ENCODE peak calls at places on chromosome 16, in nine cellular contexts. One of them, this sample, is unnamed.

GRCh38 chr16:84907575-84907974 is 87.8 kb downstream of the CRISPLD2 start:
- DNase-seq in fibroblast of mammary gland: peak; percentile 69
- DNase-seq in heart right ventricle: no peak
- DNase-seq in mucosa of descending colon: no peak
- DNase-seq in body of pancreas: peak; percentile 28
- DNase-seq in left ventricle myocardium inferior: no peak
- DNase-seq in Peyer's patch: no peak
- DNase-seq in SK-N-SH: no peak
- DNase-seq in dorsolateral prefrontal cortex: no peak
- DNase-seq in this sample: no peak

GRCh38 chr16:18797746-18798145 is 3.6 kb downstream of the ARL6IP1 start:
- DNase-seq in fibroblast of mammary gland: no peak
- DNase-seq in mucosa of descending colon: no peak
- DNase-seq in SK-N-SH: no peak
- DNase-seq in body of pancreas: no peak
- DNase-seq in Peyer's patch: no peak
- DNase-seq in heart right ventricle: no peak
- DNase-seq in dorsolateral prefrontal cortex: no peak
- DNase-seq in left ventricle myocardium inferior: no peak
- DNase-seq in this sample: no peak

GRCh38 chr16:57319646-57320045 is 35.2 kb upstream of the PLLP start:
- DNase-seq in mucosa of descending colon: no peak
- DNase-seq in heart right ventricle: no peak
- DNase-seq in body of pancreas: no peak
- DNase-seq in SK-N-SH: no peak
- DNase-seq in left ventricle myocardium inferior: no peak
- DNase-seq in Peyer's patch: no peak
- DNase-seq in fibroblast of mammary gland: no peak
- DNase-seq in dorsolateral prefrontal cortex: no peak
- DNase-seq in this sample: no peak

GRCh38 chr16:15953929-15954813 is 4.8 kb downstream of the ABCC1 start:
- DNase-seq in fibroblast of mammary gland: no peak
- DNase-seq in mucosa of descending colon: no peak
- DNase-seq in Peyer's patch: no peak
- DNase-seq in SK-N-SH: no peak
- DNase-seq in body of pancreas: no peak
- DNase-seq in heart right ventricle: no peak
- DNase-seq in dorsolateral prefrontal cortex: no peak
- DNase-seq in left ventricle myocardium inferior: no peak
- DNase-seq in this sample: no peak

GRCh38 chr16:27698746-27699145 is 148.8 kb downstream of the KATNIP start:
- DNase-seq in left ventricle myocardium inferior: no peak
- DNase-seq in fibroblast of mammary gland: no peak
- DNase-seq in SK-N-SH: no peak
- DNase-seq in heart right ventricle: no peak
- DNase-seq in body of pancreas: no peak
- DNase-seq in dorsolateral prefrontal cortex: no peak
- DNase-seq in Peyer's patch: peak; percentile 23
- DNase-seq in mucosa of descending colon: no peak
- DNase-seq in this sample: no peak

GRCh38 chr16:8622315-8622656 is 788 bp downstream of the METTL22 start:
- DNase-seq in mucosa of descending colon: no peak
- DNase-seq in heart right ventricle: no peak
- DNase-seq in dorsolateral prefrontal cortex: no peak
- DNase-seq in Peyer's patch: no peak
- DNase-seq in SK-N-SH: peak; percentile 55
- DNase-seq in left ventricle myocardium inferior: no peak
- DNase-seq in fibroblast of mammary gland: no peak
- DNase-seq in body of pancreas: no peak
- DNase-seq in this sample: no peak

GRCh38 chr16:75317101-75317522 is 65.7 kb upstream of the BCAR1 start:
- DNase-seq in Peyer's patch: no peak
- DNase-seq in SK-N-SH: no peak
- DNase-seq in dorsolateral prefrontal cortex: no peak
- DNase-seq in left ventricle myocardium inferior: peak; percentile 20
- DNase-seq in fibroblast of mammary gland: peak; percentile 35
- DNase-seq in body of pancreas: no peak
- DNase-seq in mucosa of descending colon: no peak
- DNase-seq in heart right ventricle: peak; percentile 66
- DNase-seq in this sample: no peak

GRCh38 chr16:66898207-66898606 is 17.9 kb downstream of the PDP2 start:
- DNase-seq in heart right ventricle: no peak
- DNase-seq in SK-N-SH: no peak
- DNase-seq in body of pancreas: no peak
- DNase-seq in mucosa of descending colon: peak; percentile 35
- DNase-seq in left ventricle myocardium inferior: no peak
- DNase-seq in dorsolateral prefrontal cortex: no peak
- DNase-seq in Peyer's patch: no peak
- DNase-seq in fibroblast of mammary gland: peak; percentile 45
- DNase-seq in this sample: peak; percentile 86

GRCh38 chr16:56279132-56279531 is 87.8 kb downstream of the GNAO1 start:
- DNase-seq in heart right ventricle: no peak
- DNase-seq in body of pancreas: no peak
- DNase-seq in SK-N-SH: no peak
- DNase-seq in dorsolateral prefrontal cortex: no peak
- DNase-seq in fibroblast of mammary gland: no peak
- DNase-seq in Peyer's patch: peak; percentile 85
- DNase-seq in mucosa of descending colon: peak; percentile 16
- DNase-seq in left ventricle myocardium inferior: no peak
- DNase-seq in this sample: no peak

GRCh38 chr16:67407788-67408452 is 8.4 kb downstream of the ZDHHC1 start:
- DNase-seq in mucosa of descending colon: no peak
- DNase-seq in fibroblast of mammary gland: no peak
- DNase-seq in SK-N-SH: no peak
- DNase-seq in body of pancreas: no peak
- DNase-seq in left ventricle myocardium inferior: no peak
- DNase-seq in Peyer's patch: no peak
- DNase-seq in heart right ventricle: no peak
- DNase-seq in dorsolateral prefrontal cortex: no peak
- DNase-seq in this sample: no peak

GRCh38 chr16:80989801-80990200 is 16.9 kb downstream of the CMC2 start:
- DNase-seq in fibroblast of mammary gland: peak; percentile 15
- DNase-seq in Peyer's patch: no peak
- DNase-seq in dorsolateral prefrontal cortex: no peak
- DNase-seq in SK-N-SH: no peak
- DNase-seq in mucosa of descending colon: no peak
- DNase-seq in body of pancreas: no peak
- DNase-seq in heart right ventricle: no peak
- DNase-seq in left ventricle myocardium inferior: no peak
- DNase-seq in this sample: no peak

GRCh38 chr16:51097729-51098128 is 53.3 kb downstream of the SALL1 start:
- DNase-seq in heart right ventricle: no peak
- DNase-seq in left ventricle myocardium inferior: no peak
- DNase-seq in dorsolateral prefrontal cortex: no peak
- DNase-seq in Peyer's patch: no peak
- DNase-seq in mucosa of descending colon: no peak
- DNase-seq in SK-N-SH: no peak
- DNase-seq in body of pancreas: no peak
- DNase-seq in fibroblast of mammary gland: no peak
- DNase-seq in this sample: no peak

GRCh38 chr16:88665148-88665547 is 2.3 kb upstream of the MVD start:
- DNase-seq in dorsolateral prefrontal cortex: no peak
- DNase-seq in body of pancreas: peak; percentile 80
- DNase-seq in mucosa of descending colon: no peak
- DNase-seq in Peyer's patch: no peak
- DNase-seq in fibroblast of mammary gland: peak; percentile 41
- DNase-seq in left ventricle myocardium inferior: no peak
- DNase-seq in heart right ventricle: peak; percentile 66
- DNase-seq in SK-N-SH: no peak
- DNase-seq in this sample: no peak
- H3K4me3 ChIP-seq in dorsolateral prefrontal cortex: no peak overlapping the region
- H3K4me3 ChIP-seq in body of pancreas: no peak overlapping the region
- H3K4me3 ChIP-seq in mucosa of descending colon: no peak overlapping the region
- H3K4me3 ChIP-seq in Peyer's patch: no peak overlapping the region
- H3K4me3 ChIP-seq in fibroblast of mammary gland: no peak overlapping the region
- H3K4me3 ChIP-seq in left ventricle myocardium inferior: no peak overlapping the region
- H3K4me3 ChIP-seq in heart right ventricle: no peak overlapping the region
- H3K4me3 ChIP-seq in SK-N-SH: no peak overlapping the region
- H3K4me3 ChIP-seq in this sample: no peak overlapping the region

DNA sequence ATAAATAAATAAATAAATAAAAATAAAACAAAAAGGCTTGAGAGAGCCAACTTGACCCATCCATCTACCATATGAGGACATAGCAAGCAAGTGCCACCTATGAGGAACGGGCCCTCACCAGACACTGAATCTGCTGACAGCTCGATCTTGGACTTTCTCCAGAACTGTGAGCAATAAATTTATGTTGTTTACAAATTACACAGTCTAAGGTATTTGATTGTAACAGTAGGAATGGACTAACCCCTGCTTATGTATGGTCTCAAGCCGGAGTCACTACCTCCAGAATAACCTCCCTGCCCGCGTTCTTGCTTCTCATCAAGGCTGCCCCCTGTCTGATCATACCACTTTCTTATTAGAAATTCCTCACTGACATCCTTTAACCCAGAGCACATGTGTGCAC is 9.9 kb downstream of the SLC5A11 start:
- DNase-seq in body of pancreas: no peak
- DNase-seq in Peyer's patch: no peak
- DNase-seq in fibroblast of mammary gland: no peak
- DNase-seq in mucosa of descending colon: no peak
- DNase-seq in heart right ventricle: no peak
- DNase-seq in left ventricle myocardium inferior: no peak
- DNase-seq in SK-N-SH: no peak
- DNase-seq in dorsolateral prefrontal cortex: no peak
- DNase-seq in this sample: no peak
- TF ChIP-seq CTCF in body of pancreas: no peak
- TF ChIP-seq CTCF in Peyer's patch: no peak
- TF ChIP-seq CTCF in fibroblast of mammary gland: no peak
- TF ChIP-seq CTCF in mucosa of descending colon: no peak
- TF ChIP-seq CTCF in heart right ventricle: no peak
- TF ChIP-seq CTCF in left ventricle myocardium inferior: no peak
- TF ChIP-seq CTCF in SK-N-SH: no peak
- TF ChIP-seq CTCF in dorsolateral prefrontal cortex: no peak
- TF ChIP-seq CTCF in this sample: no peak

GRCh38 chr16:89095401-89095974 is 1.8 kb downstream of the ACSF3 start:
- DNase-seq in Peyer's patch: no peak
- DNase-seq in SK-N-SH: no peak
- DNase-seq in fibroblast of mammary gland: peak; percentile 8
- DNase-seq in mucosa of descending colon: no peak
- DNase-seq in dorsolateral prefrontal cortex: no peak
- DNase-seq in left ventricle myocardium inferior: no peak
- DNase-seq in body of pancreas: no peak
- DNase-seq in heart right ventricle: no peak
- DNase-seq in this sample: no peak
- H3K4me3 ChIP-seq in Peyer's patch: no peak overlapping the region
- H3K4me3 ChIP-seq in SK-N-SH: no peak overlapping the region
- H3K4me3 ChIP-seq in fibroblast of mammary gland: no peak overlapping the region
- H3K4me3 ChIP-seq in mucosa of descending colon: no peak overlapping the region
- H3K4me3 ChIP-seq in dorsolateral prefrontal cortex: peak overlapping the region; percentile 87
- H3K4me3 ChIP-seq in left ventricle myocardium inferior: no peak overlapping the region
- H3K4me3 ChIP-seq in body of pancreas: no peak overlapping the region
- H3K4me3 ChIP-seq in heart right ventricle: no peak overlapping the region
- H3K4me3 ChIP-seq in this sample: no peak overlapping the region

DNA sequence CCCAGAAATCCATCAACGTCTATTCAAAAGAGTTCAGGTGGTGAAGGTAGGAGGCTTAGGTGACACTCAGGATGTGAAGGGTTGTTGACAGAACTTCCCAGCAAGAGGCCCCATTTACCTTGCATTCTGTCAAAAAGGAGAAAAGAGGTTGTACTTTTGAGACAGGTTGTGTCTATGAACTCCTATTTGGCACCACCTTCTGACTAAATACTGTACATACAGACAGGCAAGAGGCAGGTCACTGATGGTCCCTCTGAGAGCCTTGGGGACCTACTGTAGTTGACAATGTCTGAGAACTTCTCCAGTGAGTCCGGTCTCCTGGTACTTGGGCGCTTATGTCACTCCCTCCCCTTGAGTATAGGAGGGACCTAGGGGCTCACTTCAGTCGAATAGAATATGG is 479.3 kb upstream of the ZFHX3 start:
- DNase-seq in mucosa of descending colon: no peak
- DNase-seq in left ventricle myocardium inferior: no peak
- DNase-seq in body of pancreas: no peak
- DNase-seq in SK-N-SH: no peak
- DNase-seq in fibroblast of mammary gland: no peak
- DNase-seq in heart right ventricle: no peak
- DNase-seq in Peyer's patch: no peak
- DNase-seq in dorsolateral prefrontal cortex: no peak
- DNase-seq in this sample: no peak
- TF ChIP-seq CTCF in mucosa of descending colon: no peak
- TF ChIP-seq CTCF in left ventricle myocardium inferior: no peak
- TF ChIP-seq CTCF in body of pancreas: no peak
- TF ChIP-seq CTCF in SK-N-SH: no peak
- TF ChIP-seq CTCF in fibroblast of mammary gland: no peak
- TF ChIP-seq CTCF in heart right ventricle: no peak
- TF ChIP-seq CTCF in Peyer's patch: no peak
- TF ChIP-seq CTCF in dorsolateral prefrontal cortex: no peak
- TF ChIP-seq CTCF in this sample: no peak

DNA sequence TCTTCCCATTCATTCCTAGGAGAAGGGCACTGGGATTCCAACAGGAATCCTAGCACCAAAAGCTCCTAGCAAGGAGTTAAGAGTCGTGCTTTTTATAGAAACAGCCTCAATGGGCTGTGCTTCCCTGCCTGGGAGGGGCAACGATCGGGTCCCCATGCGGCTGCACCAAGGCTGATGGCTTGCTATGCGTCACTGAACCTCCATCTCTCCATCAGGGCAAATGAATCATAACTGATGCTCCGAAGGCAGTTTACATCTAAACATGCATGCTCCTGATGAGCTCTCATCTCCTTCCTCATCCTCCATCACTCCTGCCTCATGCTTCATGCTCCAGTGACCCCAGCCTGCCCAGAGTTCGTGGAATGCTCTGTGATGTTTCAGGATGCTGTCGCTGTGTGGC is 270.5 kb downstream of the FOXL1 start:
- DNase-seq in heart right ventricle: no peak
- DNase-seq in mucosa of descending colon: no peak
- DNase-seq in body of pancreas: no peak
- DNase-seq in dorsolateral prefrontal cortex: no peak
- DNase-seq in left ventricle myocardium inferior: no peak
- DNase-seq in Peyer's patch: no peak
- DNase-seq in SK-N-SH: no peak
- DNase-seq in fibroblast of mammary gland: peak; percentile 10
- DNase-seq in this sample: no peak
- H3K4me3 ChIP-seq in heart right ventricle: no peak overlapping the region
- H3K4me3 ChIP-seq in mucosa of descending colon: no peak overlapping the region
- H3K4me3 ChIP-seq in body of pancreas: no peak overlapping the region
- H3K4me3 ChIP-seq in dorsolateral prefrontal cortex: no peak overlapping the region
- H3K4me3 ChIP-seq in left ventricle myocardium inferior: no peak overlapping the region
- H3K4me3 ChIP-seq in Peyer's patch: no peak overlapping the region
- H3K4me3 ChIP-seq in SK-N-SH: no peak overlapping the region
- H3K4me3 ChIP-seq in fibroblast of mammary gland: no peak overlapping the region
- H3K4me3 ChIP-seq in this sample: no peak overlapping the region

DNA sequence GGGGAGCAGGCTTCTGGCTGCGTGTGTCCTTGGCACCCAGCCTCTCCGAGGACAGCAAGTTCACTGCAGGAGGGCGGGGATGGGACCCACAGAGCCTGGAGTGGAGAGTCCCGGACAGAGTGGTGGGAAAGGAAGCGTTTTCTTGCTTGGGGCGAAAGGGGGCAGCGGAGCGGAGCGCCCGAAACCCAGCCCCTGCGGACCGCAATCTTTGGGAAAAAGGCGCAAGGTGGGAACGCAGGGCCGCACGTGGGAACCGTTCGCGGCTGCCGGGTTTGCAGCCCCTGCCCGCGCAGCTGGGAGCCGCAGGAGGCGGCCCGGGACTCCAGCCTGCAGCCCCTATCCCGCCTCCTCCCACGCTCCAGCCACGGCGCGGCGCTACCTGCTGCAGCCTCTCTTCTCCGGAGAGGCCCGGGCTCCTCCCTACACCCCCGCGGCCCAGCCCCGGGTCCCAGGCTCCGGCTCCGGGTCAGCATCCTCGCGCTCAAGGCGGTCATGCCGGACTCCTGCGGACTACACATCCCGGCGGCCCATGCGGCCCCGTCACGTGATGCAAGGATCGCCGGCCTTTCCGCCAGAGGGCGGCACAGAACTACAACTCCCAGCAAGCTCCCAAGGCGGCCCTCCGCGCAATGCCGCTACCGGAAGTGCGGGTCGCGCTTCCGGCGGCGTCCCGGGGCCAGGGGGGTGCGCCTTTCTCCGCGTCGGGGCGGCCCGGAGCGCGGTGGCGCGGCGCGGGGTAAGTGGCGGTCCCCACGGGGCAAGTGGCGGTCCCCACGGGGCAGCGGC is at the start of the genes NTHL1 and TSC2:
- DNase-seq in heart right ventricle: peak; percentile 97
- DNase-seq in Peyer's patch: peak; percentile 98
- DNase-seq in mucosa of descending colon: peak; percentile 98
- DNase-seq in left ventricle myocardium inferior: peak; percentile 97
- DNase-seq in fibroblast of mammary gland: peak; percentile 94
- DNase-seq in body of pancreas: peak; percentile 96
- DNase-seq in dorsolateral prefrontal cortex: peak; percentile 98
- DNase-seq in SK-N-SH: peak; percentile 97
- DNase-seq in this sample: peak; percentile 99
- TF ChIP-seq CTCF in heart right ventricle: peak; percentile 73
- TF ChIP-seq CTCF in Peyer's patch: peak; percentile 62
- TF ChIP-seq CTCF in mucosa of descending colon: peak; percentile 6
- TF ChIP-seq CTCF in left ventricle myocardium inferior: peak; percentile 51
- TF ChIP-seq CTCF in fibroblast of mammary gland: no peak
- TF ChIP-seq CTCF in body of pancreas: peak; percentile 48
- TF ChIP-seq CTCF in dorsolateral prefrontal cortex: peak; percentile 83
- TF ChIP-seq CTCF in SK-N-SH: peak; percentile 28
- TF ChIP-seq CTCF in this sample: peak; percentile 30

This sample was measured in foreskin fibroblast.